ENCODE peak calls at places on chromosomes 4 and X, in four cellular contexts. G is testis, D is body of pancreas, H is upper lobe of left lung. S is an unnamed sample.

GRCh38 chr4:5389756-5390155 is 318.6 kb downstream of the EVC2 start:
- DNase-seq in G (no peak), D (no peak), H (no peak), S (no peak)

GRCh38 chr4:7936963-7937362 is 2.7 kb downstream of the AFAP1 start:
- DNase-seq in G (no peak), D (no peak), H (no peak), S (no peak)

GRCh38 chr4:156290811-156291210 is 337.1 kb upstream of the CTSO start:
- DNase-seq in G (no peak), D (no peak), H (no peak), S (no peak)

GRCh38 chrX:44828008-44828605 is 15.7 kb upstream of the DUSP21 start:
- DNase-seq in G (no peak), D (no peak), H (no peak), S (peak; percentile 6)

GRCh38 chr4:125313497-125313896 is 1.3 kb upstream of the FAT4 start:
- DNase-seq in G (peak; percentile 46), D (peak; percentile 46), H (peak; percentile 22), S (no peak)

GRCh38 chrX:112668476-112669404 is 11.0 kb downstream of the LHFPL1 start:
- DNase-seq in G (no peak), D (no peak), H (no peak), S (no peak)

GRCh38 chrX:7074135-7074907 is 73.2 kb upstream of the STS start:
- DNase-seq in G (no peak), D (peak; percentile 41), H (no peak), S (no peak)

GRCh38 chrX:148601034-148601433 is 100.6 kb downstream of the AFF2 start:
- DNase-seq in G (no peak), D (no peak), H (no peak), S (no peak)

GRCh38 chrX:85993539-85994197 is 53.7 kb downstream of the CHM start:
- DNase-seq in G (no peak), D (no peak), H (no peak), S (no peak)

GRCh38 chr4:19227701-19228100 is 1024.0 kb upstream of the SLIT2 start:
- DNase-seq in G (no peak), D (no peak), H (no peak), S (no peak)

GRCh38 chr4:67035501-67035900 is 509.8 kb downstream of the CENPC start:
- DNase-seq in G (no peak), D (no peak), H (no peak), S (no peak)

GRCh38 chr4:33482773-33483172 is 2761.5 kb downstream of the ARAP2 start:
- DNase-seq in G (no peak), D (no peak), H (no peak), S (no peak)

GRCh38 chrX:3803305-3803704 is 89.9 kb upstream of the PRKX start:
- DNase-seq in G (no peak), D (no peak), H (no peak), S (no peak)

GRCh38 chrX:53684415-53685192 is 1.9 kb downstream of the HUWE1 start:
- DNase-seq in G (no peak), D (no peak), H (no peak), S (no peak)

GRCh38 chr4:56217383-56217890 is 169.9 kb downstream of the AASDH start:
- DNase-seq in G (no peak), D (no peak), H (no peak), S (no peak)

GRCh38 chrX:104270916-104271512 is 16.3 kb upstream of the ESX1 start:
- DNase-seq in G (peak; percentile 63), D (peak; percentile 34), H (no peak), S (peak; percentile 16)

GRCh38 chrX:23634181-23634580 is 33.1 kb upstream of the PRDX4 start:
- DNase-seq in G (no peak), D (no peak), H (no peak), S (no peak)

GRCh38 chr4:137370206-137370633 is 162.1 kb downstream of the PCDH18 start:
- DNase-seq in G (no peak), D (no peak), H (no peak), S (no peak)

GRCh38 chrX:72685810-72686465 is 28.2 kb downstream of the PHKA1 start:
- DNase-seq in G (no peak), D (peak; percentile 30), H (no peak), S (no peak)

GRCh38 chr4:15893967-15894366 is 44.6 kb downstream of the FGFBP1 start:
- DNase-seq in G (no peak), D (no peak), H (peak; percentile 28), S (peak; percentile 57)

GRCh38 chrX:41553688-41554087 is 106.5 kb downstream of the NYX start:
- DNase-seq in G (no peak), D (no peak), H (no peak), S (no peak)

GRCh38 chr4:110636231-110636676 is 13.4 kb upstream of the PITX2 start:
- DNase-seq in G (no peak), D (no peak), H (no peak), S (peak; percentile 32)

GRCh38 chrX:47558436-47558835 is 2.6 kb upstream of the ARAF start:
- DNase-seq in G (no peak), D (no peak), H (no peak), S (no peak)

GRCh38 chrX:47560179-47560830 is 700 bp upstream of the ARAF start:
- DNase-seq in G (no peak), D (no peak), H (no peak), S (no peak)

GRCh38 chrX:47561653-47562151 is 697 bp downstream of the ARAF start:
- DNase-seq in G (no peak), D (no peak), H (no peak), S (no peak)

GRCh38 chrX:47560831-47561652 is at the start of gene ARAF:
- DNase-seq in G (peak; percentile 97), D (peak; percentile 99), H (peak; percentile 96), S (peak; percentile 53)

GRCh38 chrX:47556045-47556623 is 4.9 kb upstream of the ARAF start:
- DNase-seq in G (peak; percentile 95), D (peak; percentile 93), H (peak; percentile 95), S (no peak)
- TF ChIP-seq POLR2A in G (no peak), D (peak; percentile 83), H (no peak), S (peak; percentile 66)

GRCh38 chrX:101091817-101092216 is 6.2 kb upstream of the CENPI start:
- DNase-seq in G (no peak), D (no peak), H (no peak), S (no peak)

DNA sequence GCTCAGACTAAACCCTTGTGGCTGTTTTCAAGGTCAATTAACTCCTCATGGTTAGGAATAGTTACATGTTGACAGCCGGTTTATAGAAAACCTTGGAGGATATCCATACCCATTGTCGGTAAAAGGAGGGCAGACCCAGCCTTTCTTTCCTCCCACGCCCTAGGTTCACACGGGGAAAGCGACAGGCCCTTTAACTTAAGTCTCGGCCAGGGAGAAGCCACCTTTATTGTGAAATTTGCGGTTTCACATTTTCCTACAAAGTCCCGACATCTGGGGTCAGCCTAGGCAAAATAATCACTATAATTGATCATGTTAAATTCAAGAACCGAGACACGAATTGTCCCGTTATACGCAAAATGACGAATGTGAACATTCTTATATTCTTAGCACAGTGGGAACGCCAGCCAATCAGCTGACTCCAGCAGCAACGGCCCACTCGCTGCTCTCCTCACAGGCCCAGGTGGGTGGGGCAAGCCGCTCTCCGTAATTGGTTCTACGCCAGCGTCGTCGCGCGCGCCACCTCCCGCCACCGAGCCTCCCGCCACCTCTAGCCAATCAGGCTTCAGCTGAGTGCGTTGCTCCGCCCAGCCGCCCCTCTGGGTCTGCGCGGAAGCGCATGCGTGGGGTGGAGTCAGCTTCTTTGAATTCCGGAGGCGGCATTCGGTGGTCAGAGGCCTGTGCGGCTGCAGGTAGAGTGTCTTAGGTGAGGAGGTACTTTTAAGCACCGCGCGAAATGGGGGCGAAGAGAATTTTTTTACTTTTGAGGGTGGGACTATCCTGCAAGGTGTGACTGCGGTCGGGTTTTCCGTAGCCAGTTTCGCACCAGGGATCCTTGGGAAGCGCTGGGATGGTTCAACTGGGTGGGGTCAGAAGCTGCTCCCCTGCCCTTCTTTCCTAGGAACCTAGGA is at the start of gene CENPI:
- DNase-seq in G (peak; percentile 95), D (peak; percentile 95), H (peak; percentile 93), S (peak; percentile 79)
- TF ChIP-seq POLR2A in G (no peak), D (peak; percentile 38), H (peak; percentile 57), S (peak; percentile 44)

GRCh38 chrX:49171752-49172279 is at the start of gene PLP2:
- DNase-seq in G (peak; percentile 34), D (peak; percentile 71), H (peak; percentile 67), S (no peak)
- TF ChIP-seq POLR2A in G (no peak), D (peak; percentile 84), H (no peak), S (peak; percentile 81)

DNA sequence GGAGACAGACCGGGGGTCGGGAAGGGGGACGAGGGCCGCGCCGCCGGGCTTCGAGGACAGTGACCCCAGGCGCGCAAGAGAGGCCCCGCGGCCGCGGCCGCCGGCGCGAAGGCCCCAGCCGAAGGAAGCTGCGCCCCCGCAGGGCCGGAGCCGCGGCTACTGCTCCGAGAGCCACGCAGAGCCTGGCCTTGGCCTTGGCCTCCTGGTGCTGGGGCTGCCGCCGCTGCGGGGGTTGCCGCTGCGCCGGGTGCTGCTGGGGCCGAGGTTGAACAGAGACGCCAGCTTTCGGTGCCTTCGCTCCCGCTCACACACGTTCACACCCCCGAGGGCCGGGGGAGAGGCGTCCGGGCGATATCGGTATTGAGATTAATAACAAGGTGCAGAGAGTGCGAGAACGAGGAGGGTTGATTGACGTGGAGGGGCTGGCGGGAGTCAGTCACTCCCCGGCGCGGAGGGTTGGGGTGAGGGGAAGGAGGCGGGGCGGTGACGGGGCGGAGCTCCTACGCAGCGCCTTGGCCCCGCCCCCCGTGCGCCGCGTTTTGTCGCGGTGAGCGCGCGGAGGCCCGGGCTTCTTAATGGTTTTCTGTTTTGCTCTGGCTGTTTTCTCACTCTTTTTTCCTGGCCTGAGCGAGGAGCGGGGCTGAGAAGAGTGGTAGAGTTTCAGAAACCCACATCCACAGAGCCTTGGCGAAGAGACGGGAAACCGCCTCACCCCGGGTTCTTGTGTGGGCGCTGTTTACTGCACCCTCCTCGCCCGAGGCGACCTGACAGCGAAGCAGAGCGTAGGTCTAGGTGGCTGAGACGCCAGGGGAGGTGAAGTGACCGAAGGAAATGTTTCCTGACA is 890 bp upstream of the CNOT6L start:
- DNase-seq in G (peak; percentile 96), D (peak; percentile 92), H (peak; percentile 95), S (peak; percentile 51)
- TF ChIP-seq POLR2A in G (peak; percentile 73), D (peak; percentile 93), H (peak; percentile 90), S (no peak)

DNA sequence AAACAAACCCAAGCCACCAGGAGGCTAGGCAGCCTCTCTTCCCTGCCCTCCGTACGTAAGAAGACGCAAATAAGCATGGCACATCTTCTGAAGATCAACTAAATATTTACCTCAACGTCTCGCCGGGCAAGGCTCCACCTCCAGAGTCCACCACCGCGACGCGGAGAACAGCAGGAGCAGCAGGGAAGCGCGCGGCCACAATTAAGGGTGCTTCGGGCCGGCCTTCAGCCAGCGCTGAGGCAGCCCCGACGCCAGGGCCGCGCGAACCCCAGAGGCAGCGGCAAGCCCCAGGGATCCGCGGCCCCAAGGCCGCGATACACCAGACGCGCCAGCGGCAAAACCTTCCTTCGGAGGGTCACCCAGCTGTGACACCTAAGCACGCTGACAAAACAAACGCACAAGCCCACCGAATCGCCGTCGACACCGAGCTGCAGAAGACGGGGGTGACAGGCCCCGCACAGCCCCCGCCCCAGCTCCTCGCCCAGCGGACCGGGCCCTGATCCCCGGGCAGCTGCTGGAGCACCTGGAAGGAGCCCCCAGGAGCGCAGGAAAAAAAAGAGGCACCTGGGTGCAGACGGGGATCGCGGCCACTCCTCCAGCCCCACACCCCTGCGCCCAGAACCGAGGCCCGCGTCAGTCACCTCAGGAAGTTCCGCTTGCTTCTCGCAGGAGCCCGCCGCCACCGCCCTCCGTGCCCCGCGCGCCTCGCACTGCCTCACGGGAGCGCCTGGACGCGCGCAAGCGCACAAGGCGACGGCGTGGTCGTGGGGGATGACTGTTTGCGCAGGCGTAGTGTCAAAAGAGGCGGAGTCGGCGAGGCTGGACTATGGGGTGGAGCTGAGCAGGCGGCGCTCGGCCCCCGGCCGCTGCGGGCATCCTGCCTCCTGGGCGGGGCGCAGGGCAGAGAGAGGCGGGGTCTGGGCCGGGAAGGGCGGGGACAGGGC is at the start of the genes HAUS3 and POLN:
- DNase-seq in G (peak; percentile 97), D (peak; percentile 99), H (peak; percentile 99), S (peak; percentile 93)
- TF ChIP-seq POLR2A in G (peak; percentile 17), D (peak; percentile 82), H (peak; percentile 75), S (peak; percentile 91)

S was measured in H54.